ENCODE peak calls at places on chromosomes 12 and 14, in five cellular contexts. W is CD4-positive, alpha-beta memory T cell; Q is tibial nerve; G is Panc1; A is endodermal cell. T is an unnamed sample.

GRCh38 chr14:63383776-63384367 is 65.1 kb upstream of the GPHB5 start:
- DNase-seq in A (no peak), G (no peak), W (no peak), Q (no peak), T (no peak)

GRCh38 chr14:102729268-102729667 is 48.0 kb upstream of the TRAF3 start:
- DNase-seq in A (peak; percentile 8), W (no peak), G (no peak), Q (no peak), T (no peak)

GRCh38 chr14:62882967-62883366 is 162.3 kb downstream of the KCNH5 start:
- DNase-seq in W (no peak), A (no peak), G (no peak), Q (no peak), T (no peak)

GRCh38 chr12:95225645-95226212 is 8.1 kb downstream of the VEZT start:
- DNase-seq in Q (no peak), W (no peak), G (no peak), A (no peak), T (no peak)

GRCh38 chr12:67091204-67091603 is 178.0 kb upstream of the CAND1 start:
- DNase-seq in Q (no peak), G (no peak), A (no peak), W (no peak), T (no peak)

GRCh38 chr14:71165121-71165574 is 257.9 kb downstream of the PCNX1 start:
- DNase-seq in A (no peak), W (no peak), Q (no peak), G (no peak), T (no peak)

GRCh38 chr12:130715150-130715995 is 726 bp downstream of the RIMBP2 start:
- DNase-seq in A (peak; percentile 79), Q (no peak), G (no peak), W (no peak), T (no peak)

GRCh38 chr14:49879683-49880204 is 13.1 kb upstream of the ARF6 start:
- DNase-seq in Q (no peak), A (peak; percentile 86), W (peak; percentile 65), G (no peak), T (no peak)

GRCh38 chr14:68718033-68718725 is 74.7 kb downstream of the ZFP36L1 start:
- DNase-seq in A (peak; percentile 64), Q (no peak), W (no peak), G (no peak), T (no peak)

GRCh38 chr12:123384318-123384993 is 524 bp downstream of the KMT5A start:
- DNase-seq in Q (no peak), W (no peak), A (peak; percentile 76), G (no peak), T (no peak)

GRCh38 chr12:122834229-122834920 is 882 bp upstream of the HIP1R start:
- DNase-seq in A (peak; percentile 92), W (peak; percentile 21), G (no peak), Q (no peak), T (no peak)

GRCh38 chr12:84738481-84738972 is 174.1 kb downstream of the SLC6A15 start:
- DNase-seq in A (no peak), G (no peak), Q (no peak), W (no peak), T (peak; percentile 23)

GRCh38 chr14:86779416-86779815 is 1213.6 kb downstream of the GALC start:
- DNase-seq in Q (no peak), G (no peak), W (no peak), A (no peak), T (no peak)

GRCh38 chr14:85317491-85318021 is 212.4 kb upstream of the FLRT2 start:
- DNase-seq in A (no peak), Q (no peak), W (no peak), G (no peak), T (no peak)

GRCh38 chr14:34583525-34583924 is 44.0 kb upstream of the EAPP start:
- DNase-seq in A (no peak), Q (no peak), G (no peak), W (no peak), T (no peak)

GRCh38 chr12:5043589-5044419 is at the start of gene KCNA5:
- DNase-seq in W (no peak), Q (no peak), G (no peak), A (peak; percentile 88), T (peak; percentile 32)

GRCh38 chr12:100326208-100326607 is 30.7 kb upstream of the SLC17A8 start:
- DNase-seq in A (no peak), W (no peak), Q (no peak), G (no peak), T (no peak)
- H3K4me3 ChIP-seq in A (no peak overlapping the region), W (no peak overlapping the region), Q (no peak overlapping the region), G (no peak overlapping the region), T (no peak overlapping the region)

GRCh38 chr12:113241191-113242017 is 20.1 kb downstream of the TPCN1 start:
- DNase-seq in A (peak; percentile 63), W (no peak), Q (peak; percentile 48), G (peak; percentile 84), T (no peak)

GRCh38 chr12:113242018-113242418 is 20.8 kb downstream of the TPCN1 start:
- DNase-seq in A (no peak), G (peak; percentile 74), Q (no peak), W (no peak), T (no peak)

GRCh38 chr12:113239811-113240331 is 18.6 kb downstream of the TPCN1 start:
- DNase-seq in A (peak; percentile 49), G (no peak), Q (no peak), W (no peak), T (peak; percentile 78)

GRCh38 chr12:113238309-113238708 is 17.0 kb downstream of the TPCN1 start:
- DNase-seq in Q (no peak), W (no peak), A (peak; percentile 43), G (no peak), T (no peak)

DNA sequence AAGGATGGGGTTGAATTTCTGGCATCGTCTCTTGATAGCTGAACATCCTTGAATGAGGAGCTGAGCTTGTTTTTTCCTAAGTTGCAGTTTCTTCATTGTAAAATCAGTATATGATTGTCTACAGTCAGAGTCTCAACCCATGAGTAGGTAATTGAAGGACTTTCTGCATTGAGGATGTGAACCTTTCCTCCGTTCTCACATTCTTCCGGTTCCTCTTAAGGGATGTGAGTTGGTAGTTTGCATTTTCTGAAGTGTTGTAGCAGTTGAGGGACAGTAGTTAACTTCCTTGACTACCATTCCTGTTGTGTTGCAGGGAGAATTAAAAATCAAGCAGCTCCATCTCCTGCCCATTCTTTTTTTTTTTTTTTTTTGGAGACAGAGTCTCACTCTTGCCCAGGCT is 19.1 kb downstream of the TPCN1 start:
- DNase-seq in W (no peak), Q (no peak), A (no peak), G (no peak), T (no peak)
- H3K4me1 ChIP-seq in W (no peaks in the 10 kb centered on the region), Q (peaks cover 55% of the 10 kb centered on the region), A (no peaks in the 10 kb centered on the region), G (peaks cover 52% of the 10 kb centered on the region), T (peaks cover 100% of the 10 kb centered on the region)

GRCh38 chr12:92136883-92137582 is 8.6 kb downstream of the BTG1 start:
- DNase-seq in G (no peak), W (no peak), A (no peak), Q (no peak), T (no peak)

GRCh38 chr12:92133166-92133565 is 12.5 kb downstream of the BTG1 start:
- DNase-seq in W (no peak), G (no peak), A (no peak), Q (no peak), T (no peak)

GRCh38 chr12:92136021-92136735 is 9.5 kb downstream of the BTG1 start:
- DNase-seq in G (no peak), Q (no peak), W (no peak), A (no peak), T (no peak)

GRCh38 chr12:92133795-92134637 is 11.6 kb downstream of the BTG1 start:
- DNase-seq in Q (no peak), A (no peak), G (no peak), W (no peak), T (no peak)

GRCh38 chr12:92134638-92135274 is 10.9 kb downstream of the BTG1 start:
- DNase-seq in A (no peak), Q (no peak), G (no peak), W (no peak), T (no peak)
- H3K4me3 ChIP-seq in A (no peak overlapping the region), Q (peak overlapping the region; percentile 4), G (peak overlapping the region; percentile 4), W (peak overlapping the region; percentile 34), T (peak overlapping the region; percentile 5)

DNA sequence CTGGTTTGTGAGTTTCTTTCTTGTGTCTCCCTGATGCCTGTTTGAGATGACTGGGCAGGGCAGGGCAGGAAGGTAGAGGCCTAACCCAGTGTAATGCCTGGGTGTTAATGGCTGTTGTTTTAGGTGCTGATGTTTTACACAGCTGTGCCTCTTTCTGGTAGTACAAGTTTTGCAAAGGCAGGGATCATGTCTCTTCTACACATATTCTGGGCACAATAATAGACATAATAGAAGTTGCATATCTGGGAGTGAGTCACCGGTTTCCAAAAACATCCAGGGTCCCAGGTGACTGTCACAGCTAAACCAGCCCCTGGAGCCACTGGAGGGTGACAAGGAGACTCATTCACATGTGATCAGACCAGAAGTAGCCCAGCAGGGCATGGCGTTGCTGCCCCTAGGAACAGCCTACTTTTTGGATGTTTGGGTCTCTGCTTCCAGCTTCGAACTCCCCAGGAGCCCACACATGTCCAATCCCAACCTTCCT is 18.1 kb downstream of the TPCN1 start:
- DNase-seq in A (peak; percentile 60), G (no peak), W (no peak), Q (no peak), T (peak; percentile 80)
- H3K4me1 ChIP-seq in A (no peaks in the 10 kb centered on the region), G (peaks cover 49% of the 10 kb centered on the region), W (peaks cover 3% of the 10 kb centered on the region), Q (peaks cover 46% of the 10 kb centered on the region), T (peaks cover 89% of the 10 kb centered on the region)

GRCh38 chr12:114479831-114480230 is 73.9 kb upstream of the TBX5 start:
- DNase-seq in A (peak; percentile 87), Q (no peak), G (no peak), W (no peak), T (no peak)

GRCh38 chr12:114478891-114479290 is 72.9 kb upstream of the TBX5 start:
- DNase-seq in A (no peak), W (no peak), G (no peak), Q (no peak), T (no peak)

GRCh38 chr12:114481200-114481535 is 75.2 kb upstream of the TBX5 start:
- DNase-seq in G (no peak), Q (no peak), A (peak; percentile 70), W (no peak), T (no peak)

GRCh38 chr12:114483996-114484395 is 78.1 kb upstream of the TBX5 start:
- DNase-seq in G (no peak), W (no peak), A (no peak), Q (no peak), T (no peak)

DNA sequence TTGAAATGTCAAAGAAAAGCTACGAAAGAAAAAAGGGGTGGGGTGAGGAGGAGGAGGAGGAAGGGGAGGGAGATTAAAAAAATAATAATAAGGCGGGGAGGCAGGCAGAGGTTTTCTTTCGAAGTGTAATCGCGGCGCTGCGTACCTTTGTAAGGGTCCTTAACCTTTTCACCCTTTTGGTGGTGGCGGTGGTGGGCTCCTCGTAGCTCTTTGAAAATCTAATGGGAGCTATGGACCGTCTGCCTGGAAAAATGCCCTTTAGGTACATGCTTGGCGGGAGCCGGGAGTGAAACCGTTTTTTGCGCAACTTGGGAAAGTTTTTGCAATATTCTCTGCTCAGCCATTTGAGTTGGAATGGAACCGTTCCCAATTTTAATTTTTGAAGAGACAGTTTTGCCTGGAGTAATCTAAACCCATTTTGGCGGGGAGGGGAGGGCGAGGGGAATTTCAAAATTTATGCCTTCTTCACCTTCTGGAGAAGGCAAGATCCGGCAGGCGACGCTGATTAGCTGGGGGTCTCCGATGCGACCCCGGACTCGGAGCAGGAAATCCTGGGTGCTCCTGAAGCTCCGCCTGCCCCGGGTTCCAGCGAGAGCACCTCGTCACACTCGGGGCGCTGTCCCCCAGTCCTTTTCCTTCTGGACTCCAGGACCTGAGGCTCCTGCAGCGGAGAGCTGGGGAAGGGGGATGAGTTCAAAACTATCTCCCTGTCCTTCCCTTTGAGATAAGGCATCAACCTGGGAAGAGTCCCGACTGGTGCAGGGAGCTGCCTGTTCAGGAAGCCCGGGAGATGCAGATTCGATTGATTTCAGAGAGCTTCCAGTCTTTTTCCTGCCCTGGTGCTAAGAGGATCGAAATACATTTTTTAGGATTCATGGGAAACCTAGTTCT is 74.6 kb upstream of the TBX5 start:
- DNase-seq in G (no peak), A (peak; percentile 71), Q (no peak), W (no peak), T (no peak)
- H3K4me3 ChIP-seq in G (peak overlapping the region; percentile 21), A (peak overlapping the region; percentile 72), Q (no peak overlapping the region), W (no peak overlapping the region), T (peak overlapping the region; percentile 23)